ENCODE peak calls at places on chromosomes 7 and 10, in eight cellular contexts. Y, Q, I, K, M, V, L and X are unnamed samples.

GRCh38 chr10:46547331-46547880 is 9.1 kb downstream of the GPRIN2 start:
- DNase-seq in M (no peak), K (no peak), Y (no peak), Q (no peak), I (no peak), V (no peak), L (peak), X (peak)

GRCh38 chr7:74040101-74040790 is 12.3 kb downstream of the ELN start:
- DNase-seq in I (no peak), V (no peak), Q (no peak), M (no peak), K (no peak), L (no peak), Y (no peak), X (no peak)

GRCh38 chr7:99456288-99456687 is 9.7 kb downstream of the ATP5MF start:
- DNase-seq in Y (no peak), L (no peak), V (no peak), M (no peak), I (no peak), Q (no peak), K (no peak), X (no peak)

GRCh38 chr10:45589009-45589408 is 83.6 kb downstream of the ZFAND4 start:
- DNase-seq in Y (no peak), Q (no peak), V (no peak), K (no peak), L (no peak), M (no peak), I (no peak), X (no peak)

GRCh38 chr7:34453150-34453549 is 204.9 kb upstream of the NPSR1 start:
- DNase-seq in V (no peak), L (no peak), M (peak), K (no peak), I (peak), Q (peak), Y (no peak), X (no peak)

GRCh38 chr10:2929859-2930258 is 137.5 kb upstream of the PFKP start:
- DNase-seq in Y (no peak), Q (no peak), V (no peak), M (no peak), I (no peak), K (no peak), L (no peak), X (no peak)

GRCh38 chr7:73615886-73616285 is 8.4 kb downstream of the MLXIPL start:
- DNase-seq in L (no peak), K (no peak), M (no peak), V (no peak), Y (no peak), Q (peak), I (no peak), X (no peak)

GRCh38 chr10:93995598-93996271 is 2.0 kb downstream of the PLCE1 start:
- DNase-seq in V (no peak), K (peak), Q (peak), Y (no peak), M (peak), I (peak), L (no peak), X (no peak)

GRCh38 chr10:65396997-65397396 is 1528.8 kb upstream of the LRRTM3 start:
- DNase-seq in Y (no peak), L (no peak), K (no peak), Q (no peak), M (no peak), V (no peak), I (no peak), X (no peak)

GRCh38 chr7:1663243-1663642 is 6.8 kb upstream of the ELFN1 start:
- DNase-seq in I (no peak), V (no peak), L (no peak), Y (no peak), Q (no peak), M (no peak), K (no peak), X (no peak)

GRCh38 chr7:66277492-66277891 is 72.4 kb downstream of the TPST1 start:
- DNase-seq in Q (no peak), L (no peak), I (no peak), M (no peak), V (no peak), K (no peak), Y (no peak), X (no peak)

GRCh38 chr10:116038259-116038658 is 234.7 kb downstream of the GFRA1 start:
- DNase-seq in Q (peak), Y (no peak), L (no peak), K (no peak), M (peak), I (no peak), V (no peak), X (no peak)

GRCh38 chr10:43046288-43046991 is 30.4 kb upstream of the RET start:
- DNase-seq in L (no peak), M (no peak), I (no peak), V (no peak), K (no peak), Y (no peak), Q (no peak), X (peak)